ENCODE peak calls at places on chromosomes 1 and 21, in ten cellular contexts. One of them, this sample, is unnamed.
A peak's percentile ranks its signal among the peaks of the same experiment; 100 is the strongest.

GRCh38 chr21:15224346-15225086 is 159.7 kb upstream of the NRIP1 start:
- DNase-seq in T-helper 2 cell: no peak
- DNase-seq in amniotic epithelial cell: peak; percentile 97
- DNase-seq in HL-60: no peak
- DNase-seq in iPS-NIHi11: no peak
- DNase-seq in COR-L47: no peak
- DNase-seq in CD4-positive, alpha-beta memory T cell: no peak
- DNase-seq in stromal cell of bone marrow: peak; percentile 89
- DNase-seq in cardiac septum: no peak
- DNase-seq in GDM1: no peak
- DNase-seq in this sample: no peak

GRCh38 chr1:19437911-19438310 is 47.4 kb downstream of the CAPZB start:
- DNase-seq in T-helper 2 cell: no peak
- DNase-seq in amniotic epithelial cell: peak; percentile 49
- DNase-seq in HL-60: no peak
- DNase-seq in iPS-NIHi11: no peak
- DNase-seq in COR-L47: no peak
- DNase-seq in CD4-positive, alpha-beta memory T cell: no peak
- DNase-seq in stromal cell of bone marrow: peak; percentile 58
- DNase-seq in cardiac septum: peak; percentile 90
- DNase-seq in GDM1: no peak
- DNase-seq in this sample: no peak

GRCh38 chr1:78004719-78005346 is at the start of gene DNAJB4:
- DNase-seq in T-helper 2 cell: peak; percentile 53
- DNase-seq in amniotic epithelial cell: peak; percentile 99
- DNase-seq in HL-60: peak; percentile 90
- DNase-seq in iPS-NIHi11: peak; percentile 72
- DNase-seq in COR-L47: no peak
- DNase-seq in CD4-positive, alpha-beta memory T cell: peak; percentile 90
- DNase-seq in stromal cell of bone marrow: peak; percentile 97
- DNase-seq in cardiac septum: no peak
- DNase-seq in GDM1: peak; percentile 89
- DNase-seq in this sample: peak; percentile 90

GRCh38 chr1:39754906-39755504 is 16.1 kb downstream of the OXCT2 start:
- DNase-seq in T-helper 2 cell: no peak
- DNase-seq in amniotic epithelial cell: no peak
- DNase-seq in HL-60: no peak
- DNase-seq in iPS-NIHi11: no peak
- DNase-seq in COR-L47: no peak
- DNase-seq in CD4-positive, alpha-beta memory T cell: no peak
- DNase-seq in stromal cell of bone marrow: no peak
- DNase-seq in cardiac septum: no peak
- DNase-seq in GDM1: no peak
- DNase-seq in this sample: no peak

GRCh38 chr1:222247811-222248310 is 300.0 kb downstream of the HHIPL2 start:
- DNase-seq in T-helper 2 cell: no peak
- DNase-seq in amniotic epithelial cell: no peak
- DNase-seq in HL-60: no peak
- DNase-seq in iPS-NIHi11: no peak
- DNase-seq in COR-L47: no peak
- DNase-seq in CD4-positive, alpha-beta memory T cell: no peak
- DNase-seq in stromal cell of bone marrow: no peak
- DNase-seq in cardiac septum: no peak
- DNase-seq in GDM1: no peak
- DNase-seq in this sample: no peak

GRCh38 chr1:24248859-24249258 is 61.8 kb upstream of the IFNLR1 start:
- DNase-seq in T-helper 2 cell: no peak
- DNase-seq in amniotic epithelial cell: no peak
- DNase-seq in HL-60: peak; percentile 42
- DNase-seq in iPS-NIHi11: no peak
- DNase-seq in COR-L47: no peak
- DNase-seq in CD4-positive, alpha-beta memory T cell: no peak
- DNase-seq in stromal cell of bone marrow: no peak
- DNase-seq in cardiac septum: no peak
- DNase-seq in GDM1: no peak
- DNase-seq in this sample: peak; percentile 22

GRCh38 chr1:226404063-226404903 is 3.6 kb downstream of the PARP1 start:
- DNase-seq in T-helper 2 cell: no peak
- DNase-seq in amniotic epithelial cell: peak; percentile 72
- DNase-seq in HL-60: no peak
- DNase-seq in iPS-NIHi11: no peak
- DNase-seq in COR-L47: no peak
- DNase-seq in CD4-positive, alpha-beta memory T cell: no peak
- DNase-seq in stromal cell of bone marrow: no peak
- DNase-seq in cardiac septum: peak; percentile 41
- DNase-seq in GDM1: no peak
- DNase-seq in this sample: no peak

GRCh38 chr1:39391741-39392679 is 99.4 kb upstream of the BMP8A start:
- DNase-seq in T-helper 2 cell: no peak
- DNase-seq in amniotic epithelial cell: peak; percentile 77
- DNase-seq in HL-60: no peak
- DNase-seq in iPS-NIHi11: peak; percentile 62
- DNase-seq in COR-L47: no peak
- DNase-seq in CD4-positive, alpha-beta memory T cell: no peak
- DNase-seq in stromal cell of bone marrow: peak; percentile 93
- DNase-seq in cardiac septum: no peak
- DNase-seq in GDM1: no peak
- DNase-seq in this sample: peak; percentile 58

GRCh38 chr21:16117851-16118592 is 388.2 kb downstream of the USP25 start:
- DNase-seq in T-helper 2 cell: no peak
- DNase-seq in amniotic epithelial cell: peak; percentile 62
- DNase-seq in HL-60: no peak
- DNase-seq in iPS-NIHi11: no peak
- DNase-seq in COR-L47: no peak
- DNase-seq in CD4-positive, alpha-beta memory T cell: no peak
- DNase-seq in stromal cell of bone marrow: peak; percentile 75
- DNase-seq in cardiac septum: no peak
- DNase-seq in GDM1: no peak
- DNase-seq in this sample: no peak

GRCh38 chr1:18945401-18945849 is 11.1 kb downstream of the IFFO2 start:
- DNase-seq in T-helper 2 cell: no peak
- DNase-seq in amniotic epithelial cell: peak; percentile 61
- DNase-seq in HL-60: no peak
- DNase-seq in iPS-NIHi11: peak; percentile 43
- DNase-seq in COR-L47: no peak
- DNase-seq in CD4-positive, alpha-beta memory T cell: no peak
- DNase-seq in stromal cell of bone marrow: no peak
- DNase-seq in cardiac septum: no peak
- DNase-seq in GDM1: no peak
- DNase-seq in this sample: no peak

GRCh38 chr1:80403472-80403893 is 1397.0 kb upstream of the ADGRL4 start:
- DNase-seq in T-helper 2 cell: no peak
- DNase-seq in amniotic epithelial cell: no peak
- DNase-seq in HL-60: no peak
- DNase-seq in iPS-NIHi11: no peak
- DNase-seq in COR-L47: no peak
- DNase-seq in CD4-positive, alpha-beta memory T cell: no peak
- DNase-seq in stromal cell of bone marrow: no peak
- DNase-seq in cardiac septum: no peak
- DNase-seq in GDM1: no peak
- DNase-seq in this sample: no peak

GRCh38 chr1:29355375-29355774 is 119.1 kb downstream of the PTPRU start:
- DNase-seq in T-helper 2 cell: no peak
- DNase-seq in amniotic epithelial cell: no peak
- DNase-seq in HL-60: no peak
- DNase-seq in iPS-NIHi11: no peak
- DNase-seq in COR-L47: peak; percentile 58
- DNase-seq in CD4-positive, alpha-beta memory T cell: no peak
- DNase-seq in stromal cell of bone marrow: no peak
- DNase-seq in cardiac septum: no peak
- DNase-seq in GDM1: no peak
- DNase-seq in this sample: no peak

GRCh38 chr1:183023601-183024351 is 556 bp downstream of the LAMC1 start:
- DNase-seq in T-helper 2 cell: peak; percentile 12
- DNase-seq in amniotic epithelial cell: peak; percentile 58
- DNase-seq in HL-60: no peak
- DNase-seq in iPS-NIHi11: peak; percentile 79
- DNase-seq in COR-L47: peak; percentile 70
- DNase-seq in CD4-positive, alpha-beta memory T cell: peak; percentile 4
- DNase-seq in stromal cell of bone marrow: no peak
- DNase-seq in cardiac septum: peak; percentile 88
- DNase-seq in GDM1: peak; percentile 37
- DNase-seq in this sample: peak; percentile 88

This sample was measured in RPMI8226.